ENCODE peak calls at places on chromosome X, in four cellular contexts. One of them, this sample, is unnamed. For H3K79me2, the result is how much of the 10 kb centered on the place peaks cover.

GRCh38 chrX:9700555-9700954 is 65.1 kb downstream of the GPR143 start:
- DNase-seq in H9: peak
- DNase-seq in H1: no peak
- DNase-seq in trophoblast cell: no peak
- DNase-seq in this sample: peak

GRCh38 chrX:34288782-34289181 is 156.7 kb upstream of the FAM47A start:
- DNase-seq in H9: no peak
- DNase-seq in H1: no peak
- DNase-seq in trophoblast cell: no peak
- DNase-seq in this sample: no peak

GRCh38 chrX:9662148-9662547 is 103.5 kb downstream of the GPR143 start:
- DNase-seq in H9: no peak
- DNase-seq in H1: no peak
- DNase-seq in trophoblast cell: no peak
- DNase-seq in this sample: no peak

GRCh38 chrX:14896273-14896672 is 23.1 kb downstream of the MOSPD2 start:
- DNase-seq in H9: no peak
- DNase-seq in H1: no peak
- DNase-seq in trophoblast cell: no peak
- DNase-seq in this sample: no peak

GRCh38 chrX:51361251-51361650 is 28.6 kb downstream of the NUDT10 start:
- DNase-seq in H9: peak
- DNase-seq in H1: no peak
- DNase-seq in trophoblast cell: no peak
- DNase-seq in this sample: peak

GRCh38 chrX:110418220-110418856 is 59.7 kb downstream of the RTL9 start:
- DNase-seq in H9: peak
- DNase-seq in H1: no peak
- DNase-seq in trophoblast cell: no peak
- DNase-seq in this sample: peak

GRCh38 chrX:131958724-131959123 is 64.4 kb upstream of the STK26 start:
- DNase-seq in H9: no peak
- DNase-seq in H1: no peak
- DNase-seq in trophoblast cell: no peak
- DNase-seq in this sample: no peak

GRCh38 chrX:150848914-150849365 is 49.5 kb downstream of the CD99L2 start:
- DNase-seq in H9: no peak
- DNase-seq in H1: no peak
- DNase-seq in trophoblast cell: peak
- DNase-seq in this sample: no peak

GRCh38 chrX:150370589-150371312 is 7.6 kb downstream of the MAMLD1 start:
- DNase-seq in H9: no peak
- DNase-seq in H1: no peak
- DNase-seq in trophoblast cell: no peak
- DNase-seq in this sample: no peak

GRCh38 chrX:151151668-151152267 is 24.6 kb upstream of the GPR50 start:
- DNase-seq in H9: peak
- DNase-seq in H1: no peak
- DNase-seq in trophoblast cell: peak
- DNase-seq in this sample: peak

GRCh38 chrX:16797358-16797757 is 11.1 kb downstream of the TXLNG start:
- DNase-seq in H9: no peak
- DNase-seq in H1: no peak
- DNase-seq in trophoblast cell: no peak
- DNase-seq in this sample: no peak
- H3K79me2 ChIP-seq in H9: under half
- H3K79me2 ChIP-seq in H1: half or more
- H3K79me2 ChIP-seq in trophoblast cell: under half
- H3K79me2 ChIP-seq in this sample: under half

DNA sequence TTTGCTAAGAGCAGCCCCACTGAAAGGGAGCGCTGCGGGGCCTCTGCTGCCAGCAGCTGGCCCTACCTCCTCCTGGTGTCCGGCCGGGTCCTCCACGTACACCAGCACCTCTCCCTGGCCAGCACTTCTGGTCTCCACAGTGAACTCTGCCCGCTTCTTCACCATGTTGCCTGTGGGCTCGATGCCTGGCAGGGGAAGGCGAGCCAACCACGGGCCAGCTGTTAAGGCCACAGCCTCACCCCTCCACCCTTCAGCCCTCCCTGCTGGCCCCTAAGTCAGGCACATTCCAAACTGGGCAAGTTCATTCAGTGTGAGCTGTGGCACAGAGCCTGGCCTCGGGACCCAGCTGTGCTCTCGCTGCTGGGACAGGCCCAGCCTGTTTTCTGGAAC is 7.8 kb downstream of the FLNA start:
- DNase-seq in H9: no peak
- DNase-seq in H1: no peak
- DNase-seq in trophoblast cell: no peak
- DNase-seq in this sample: no peak
- H2BK5ac ChIP-seq in H9: no peak
- H2BK5ac ChIP-seq in H1: no peak
- H2BK5ac ChIP-seq in trophoblast cell: no peak
- H2BK5ac ChIP-seq in this sample: no peak

GRCh38 chrX:20141281-20142220 is at the start of gene EIF1AX:
- DNase-seq in H9: peak
- DNase-seq in H1: peak
- DNase-seq in trophoblast cell: peak
- DNase-seq in this sample: peak
- H3K79me2 ChIP-seq in H9: under half
- H3K79me2 ChIP-seq in H1: under half
- H3K79me2 ChIP-seq in trophoblast cell: under half
- H3K79me2 ChIP-seq in this sample: under half

GRCh38 chrX:134174273-134174660 is 62.7 kb upstream of the CCDC160 start:
- DNase-seq in H9: no peak
- DNase-seq in H1: no peak
- DNase-seq in trophoblast cell: no peak
- DNase-seq in this sample: no peak

GRCh38 chrX:134171661-134172587 is 65.1 kb upstream of the CCDC160 start:
- DNase-seq in H9: peak
- DNase-seq in H1: no peak
- DNase-seq in trophoblast cell: no peak
- DNase-seq in this sample: peak

GRCh38 chrX:134174859-134175258 is 62.1 kb upstream of the CCDC160 start:
- DNase-seq in H9: peak
- DNase-seq in H1: peak
- DNase-seq in trophoblast cell: no peak
- DNase-seq in this sample: peak

GRCh38 chrX:134172588-134173259 is 64.3 kb upstream of the CCDC160 start:
- DNase-seq in H9: no peak
- DNase-seq in H1: no peak
- DNase-seq in trophoblast cell: peak
- DNase-seq in this sample: peak

DNA sequence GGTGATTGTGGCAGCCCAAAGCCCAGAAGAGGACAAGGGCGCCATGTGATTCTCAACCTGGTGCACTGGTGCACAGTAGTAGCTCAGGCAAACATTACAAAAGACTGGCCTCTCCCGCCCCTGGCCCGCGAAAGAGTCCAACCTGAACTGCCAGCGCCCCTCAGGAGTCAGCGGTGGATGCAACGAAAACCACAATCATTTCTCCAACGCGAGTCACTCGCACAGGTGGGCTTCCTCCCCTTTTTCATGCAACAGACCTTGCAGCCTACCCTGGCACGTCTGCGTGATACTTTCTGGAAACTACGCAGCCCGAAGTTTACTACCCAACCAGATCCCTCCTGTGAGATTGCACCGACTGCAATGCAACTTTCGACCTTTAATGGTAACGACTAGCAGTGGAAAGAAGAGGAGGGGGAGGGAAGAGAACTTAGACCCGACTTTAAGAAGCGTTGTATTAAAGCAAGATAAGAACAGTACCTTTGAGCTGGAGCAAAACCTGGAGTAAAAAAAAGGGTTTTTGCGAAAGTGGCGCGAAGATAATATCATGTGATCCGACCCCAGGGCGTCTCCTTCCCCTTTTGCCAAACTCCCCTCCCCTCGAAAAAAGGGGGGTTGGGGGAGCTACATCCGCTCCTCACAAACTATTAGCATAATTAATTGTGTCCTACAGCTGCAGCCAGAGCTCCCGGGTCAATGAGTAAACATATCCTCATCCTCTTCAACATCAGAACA is 63.3 kb upstream of the CCDC160 start:
- DNase-seq in H9: peak
- DNase-seq in H1: no peak
- DNase-seq in trophoblast cell: no peak
- DNase-seq in this sample: peak
- H2BK5ac ChIP-seq in H9: peak
- H2BK5ac ChIP-seq in H1: peak
- H2BK5ac ChIP-seq in trophoblast cell: no peak
- H2BK5ac ChIP-seq in this sample: peak

DNA sequence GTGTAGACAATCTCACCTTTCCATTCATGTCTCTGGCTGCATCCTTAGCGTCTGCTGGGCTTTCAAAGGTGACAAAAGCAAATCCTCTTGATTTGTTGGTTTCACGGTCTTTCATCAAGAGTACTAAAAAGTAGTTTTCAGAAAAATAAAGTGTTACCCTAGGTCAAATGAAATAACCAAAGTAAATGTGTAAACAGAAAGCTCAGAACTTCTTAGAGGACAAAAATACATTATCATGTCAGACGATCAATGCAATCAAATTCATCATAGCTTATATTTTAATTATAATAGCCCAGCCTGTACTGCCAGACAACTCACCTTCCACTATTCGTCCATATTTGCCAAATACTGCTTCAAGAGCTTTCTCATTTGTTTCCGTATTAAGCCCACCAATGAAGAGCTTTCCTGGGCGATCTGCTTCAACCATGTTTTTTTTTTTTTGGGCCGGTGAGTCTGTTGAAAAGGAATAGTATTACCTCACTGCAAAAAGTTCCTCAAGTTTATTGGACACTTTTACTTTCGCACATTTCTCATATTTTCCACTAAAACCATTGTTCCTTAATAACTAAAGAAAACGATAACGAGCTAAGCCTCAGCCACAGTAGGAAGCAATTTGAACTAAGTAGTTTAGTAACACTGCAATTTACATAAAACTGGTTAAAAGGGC is 1.4 kb downstream of the RBMX start:
- DNase-seq in H9: no peak
- DNase-seq in H1: no peak
- DNase-seq in trophoblast cell: no peak
- DNase-seq in this sample: no peak
- H3K79me2 ChIP-seq in H9: under half
- H3K79me2 ChIP-seq in H1: under half
- H3K79me2 ChIP-seq in trophoblast cell: under half
- H3K79me2 ChIP-seq in this sample: under half

GRCh38 chrX:118824173-118824782 is 654 bp downstream of the ZCCHC12 start:
- DNase-seq in H9: peak
- DNase-seq in H1: no peak
- DNase-seq in trophoblast cell: no peak
- DNase-seq in this sample: peak

GRCh38 chrX:118823263-118824172 is at the start of gene ZCCHC12:
- DNase-seq in H9: peak
- DNase-seq in H1: peak
- DNase-seq in trophoblast cell: no peak
- DNase-seq in this sample: peak
- H2BK5ac ChIP-seq in H9: no peak
- H2BK5ac ChIP-seq in H1: no peak
- H2BK5ac ChIP-seq in trophoblast cell: no peak
- H2BK5ac ChIP-seq in this sample: no peak